ENCODE peak calls at places on chromosomes 7 and 10, in five cellular contexts. K, B, M, P and N are unnamed samples.
A peak's percentile ranks its signal among the peaks of the same experiment; 100 is the strongest.

GRCh38 chr10:79390551-79391229 is 43.4 kb downstream of the PPIF start:
- DNase-seq in K (peak; percentile 19), B (no peak), M (no peak), P (no peak), N (peak; percentile 29)

GRCh38 chr7:131219277-131220041 is 108.2 kb upstream of the MKLN1 start:
- DNase-seq in K (peak; percentile 81), B (no peak), M (no peak), P (no peak), N (no peak)

GRCh38 chr7:89085580-89085979 is 290.0 kb upstream of the TEX47 start:
- DNase-seq in K (no peak), B (no peak), M (no peak), P (no peak), N (no peak)

GRCh38 chr10:70357447-70358035 is 24.9 kb downstream of the LRRC20 start:
- DNase-seq in K (no peak), B (no peak), M (no peak), P (no peak), N (no peak)

GRCh38 chr7:90788057-90788456 is 191.9 kb downstream of the CDK14 start:
- DNase-seq in K (no peak), B (no peak), M (peak; percentile 44), P (no peak), N (no peak)

GRCh38 chr10:71643904-71644303 is 75.7 kb downstream of the C10orf105 start:
- DNase-seq in K (no peak), B (no peak), M (no peak), P (no peak), N (no peak)

GRCh38 chr10:112265745-112266144 is 17.5 kb upstream of the TECTB start:
- DNase-seq in K (peak; percentile 48), B (no peak), M (no peak), P (no peak), N (no peak)

GRCh38 chr7:26440253-26440992 is 148.8 kb downstream of the SNX10 start:
- DNase-seq in K (no peak), B (no peak), M (no peak), P (no peak), N (no peak)

GRCh38 chr10:51569467-51569866 is 129.9 kb downstream of the CSTF2T start:
- DNase-seq in K (no peak), B (no peak), M (no peak), P (no peak), N (no peak)

GRCh38 chr10:100382553-100382952 is 35.5 kb downstream of the SCD start:
- DNase-seq in K (no peak), B (no peak), M (no peak), P (no peak), N (no peak)

GRCh38 chr10:71819479-71819878 is 31.6 kb downstream of the PSAP start:
- DNase-seq in K (no peak), B (no peak), M (no peak), P (no peak), N (no peak)

DNA sequence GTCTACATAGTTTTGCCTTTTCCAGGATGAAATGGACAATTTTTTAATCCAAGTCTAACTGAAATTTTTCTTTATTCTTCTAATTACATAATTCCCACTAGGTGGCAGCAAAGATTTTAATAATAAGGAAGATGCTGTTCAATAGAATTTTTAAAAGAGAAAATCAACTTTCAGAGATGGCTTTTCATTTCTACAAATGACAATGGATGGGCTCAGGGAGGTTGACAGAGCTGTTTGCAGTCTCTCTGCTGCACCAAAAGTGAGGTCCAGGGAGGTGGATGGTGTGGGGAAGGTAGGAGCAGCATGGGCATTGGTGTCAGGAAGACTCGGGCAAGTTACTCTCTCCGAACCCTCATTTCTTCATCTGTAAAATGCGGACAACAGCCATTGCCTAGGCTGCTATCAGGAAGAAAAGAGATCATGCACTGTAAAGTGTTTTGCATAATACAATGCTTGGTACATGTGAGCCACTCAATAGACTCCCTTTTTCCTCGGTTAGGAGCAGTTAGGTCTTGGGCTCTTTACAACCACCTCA is 107.3 kb downstream of the ABLIM1 start:
- DNase-seq in K (no peak), B (peak; percentile 32), M (no peak), P (no peak), N (no peak)
- TF ChIP-seq CTCF in K (peak; percentile 43), B (peak; percentile 11), M (peak; percentile 9), P (no peak), N (no peak)

DNA sequence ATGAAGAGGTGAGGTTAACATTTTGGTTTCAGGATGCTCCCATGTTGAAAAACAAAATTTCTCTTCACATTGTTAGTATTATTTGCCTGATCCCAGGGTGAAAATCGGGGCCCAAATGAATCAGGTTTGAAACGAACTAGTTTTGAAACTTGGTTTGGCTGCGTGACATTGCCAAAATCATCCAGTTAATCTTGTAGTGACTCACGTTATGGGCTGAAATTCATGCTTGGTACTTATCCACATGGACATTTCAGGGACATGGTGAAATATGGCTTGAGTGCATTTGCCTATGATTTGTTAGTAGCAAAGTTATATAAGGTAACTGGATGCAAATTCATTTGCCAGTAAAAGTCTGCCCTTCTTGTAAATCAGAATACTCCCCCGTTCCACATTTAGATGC is 97.3 kb downstream of the CFAP58 start:
- DNase-seq in K (peak; percentile 27), B (no peak), M (no peak), P (no peak), N (no peak)
- H3K4me3 ChIP-seq in K (no peak overlapping the region), B (no peak overlapping the region), M (no peak overlapping the region), P (no peak overlapping the region), N (no peak overlapping the region)

DNA sequence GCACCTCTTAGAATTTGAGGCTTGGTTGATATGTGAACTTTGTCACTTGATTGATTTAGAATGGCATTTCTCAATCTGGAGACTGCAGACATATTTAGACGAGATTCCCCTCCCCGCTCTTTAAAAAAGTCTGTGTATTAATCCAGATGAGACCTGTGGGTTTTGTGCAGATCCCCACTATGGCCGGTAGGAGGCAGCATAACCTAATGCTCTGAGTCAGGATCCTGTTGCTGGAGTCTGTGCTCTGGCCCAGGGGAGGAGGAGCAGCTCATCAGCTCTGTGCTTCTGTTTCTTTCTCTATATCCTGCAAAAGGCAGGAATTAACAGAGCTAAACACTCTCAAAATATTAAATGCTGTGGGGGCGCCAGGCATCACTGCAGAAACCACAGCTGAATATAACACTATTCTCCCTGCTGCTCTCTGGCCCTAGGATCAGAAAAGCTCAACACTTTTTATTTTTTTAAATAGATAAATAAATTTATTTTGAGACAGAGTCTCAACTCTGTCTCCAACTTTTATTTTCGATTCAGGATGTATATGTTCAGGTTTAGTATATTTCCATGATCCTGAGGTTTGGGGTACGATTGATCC is 23.9 kb upstream of the SEPHS1 start:
- DNase-seq in K (peak; percentile 61), B (peak; percentile 81), M (peak; percentile 84), P (peak; percentile 33), N (no peak)
- TF ChIP-seq CTCF in K (peak; percentile 87), B (peak; percentile 95), M (peak; percentile 95), P (peak; percentile 83), N (peak; percentile 81)

GRCh38 chr10:115944538-115944937 is 328.5 kb downstream of the GFRA1 start:
- DNase-seq in K (no peak), B (no peak), M (no peak), P (no peak), N (no peak)

GRCh38 chr10:115948415-115948814 is 324.6 kb downstream of the GFRA1 start:
- DNase-seq in K (no peak), B (no peak), M (no peak), P (no peak), N (no peak)

GRCh38 chr10:115945696-115946445 is 327.1 kb downstream of the GFRA1 start:
- DNase-seq in K (no peak), B (no peak), M (no peak), P (no peak), N (no peak)

GRCh38 chr10:115949282-115949844 is 323.6 kb downstream of the GFRA1 start:
- DNase-seq in K (no peak), B (no peak), M (no peak), P (no peak), N (no peak)

GRCh38 chr10:115947104-115947503 is 325.9 kb downstream of the GFRA1 start:
- DNase-seq in K (no peak), B (no peak), M (no peak), P (no peak), N (no peak)
- H3K4me3 ChIP-seq in K (no peak overlapping the region), B (no peak overlapping the region), M (no peak overlapping the region), P (no peak overlapping the region), N (no peak overlapping the region)

GRCh38 chr10:129897851-129898463 is 66.1 kb downstream of the EBF3 start:
- DNase-seq in K (no peak), B (no peak), M (no peak), P (no peak), N (no peak)

GRCh38 chr10:129899564-129899862 is 64.6 kb downstream of the EBF3 start:
- DNase-seq in K (no peak), B (no peak), M (no peak), P (no peak), N (no peak)

GRCh38 chr10:129896231-129897150 is 67.6 kb downstream of the EBF3 start:
- DNase-seq in K (no peak), B (no peak), M (no peak), P (no peak), N (no peak)

GRCh38 chr10:129900825-129901224 is 63.2 kb downstream of the EBF3 start:
- DNase-seq in K (no peak), B (no peak), M (no peak), P (no peak), N (no peak)

GRCh38 chr10:129898701-129899563 is 65.1 kb downstream of the EBF3 start:
- DNase-seq in K (no peak), B (no peak), M (no peak), P (no peak), N (no peak)
- TF ChIP-seq CTCF in K (no peak), B (no peak), M (no peak), P (no peak), N (no peak)

GRCh38 chr7:44891372-44891771 is 6.0 kb upstream of the PURB start:
- DNase-seq in K (no peak), B (no peak), M (no peak), P (no peak), N (no peak)
- H3K4me3 ChIP-seq in K (no peak overlapping the region), B (no peak overlapping the region), M (no peak overlapping the region), P (no peak overlapping the region), N (no peak overlapping the region)

DNA sequence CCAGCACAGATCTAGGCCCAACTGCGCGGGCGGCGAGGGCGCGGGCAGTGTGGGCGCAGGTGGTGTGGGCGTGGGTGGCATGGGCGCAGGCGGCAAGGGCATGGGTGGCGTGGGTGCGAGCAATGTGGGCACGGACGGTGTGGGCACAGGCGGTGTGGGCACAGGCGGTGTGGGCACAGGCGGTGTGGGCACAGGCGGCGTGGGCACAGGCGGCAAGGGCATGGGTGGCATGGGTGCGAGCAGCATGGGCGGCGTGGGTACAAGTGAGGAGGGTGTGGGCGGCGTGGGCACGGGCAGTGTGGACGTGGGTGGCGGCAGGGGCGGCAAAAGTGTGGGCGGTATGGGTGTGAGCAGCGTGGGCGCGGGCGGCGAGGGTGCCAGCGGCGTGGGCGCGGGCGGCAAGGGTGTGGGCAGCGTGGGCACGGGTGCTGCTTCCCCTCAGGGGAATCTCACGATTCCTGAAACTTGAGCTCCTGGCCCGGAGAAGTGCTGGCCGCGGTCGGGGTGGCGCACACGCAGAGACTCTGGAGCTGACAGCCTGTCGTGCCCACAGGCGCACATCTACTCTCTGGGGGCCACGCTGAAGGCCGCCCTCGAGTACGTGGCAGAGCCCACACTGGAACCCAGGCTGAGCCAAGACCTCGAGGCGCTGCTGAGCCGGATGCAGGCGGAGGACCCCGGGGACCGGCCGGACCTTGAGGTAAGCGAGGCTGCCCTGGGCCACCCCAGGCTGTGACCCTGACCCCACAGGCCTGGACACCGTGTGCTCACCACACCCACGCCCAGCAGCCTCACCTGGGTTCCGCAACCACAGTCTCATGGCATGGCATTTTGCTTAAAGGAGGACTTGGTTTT is 23.0 kb downstream of the KNDC1 start:
- DNase-seq in K (no peak), B (no peak), M (no peak), P (no peak), N (no peak)
- TF ChIP-seq CTCF in K (no peak), B (no peak), M (no peak), P (no peak), N (no peak)